ENCODE peak calls at places on chromosomes 12 and 14, in six cellular contexts. Z is H9, D is H1, U is IMR-90, L is mesendoderm, C is mesenchymal stem cell. E is an unnamed sample.
A peak's percentile ranks its signal among the peaks of the same experiment; 100 is the strongest.

GRCh38 chr12:117441751-117442150 is 80.3 kb upstream of the NOS1 start:
- DNase-seq in L (peak; percentile 11), D (no peak), U (no peak), C (no peak), Z (peak; percentile 41), E (no peak)

GRCh38 chr12:48818831-48819590 is 715 bp downstream of the CACNB3 start:
- DNase-seq in C (peak; percentile 17), L (peak; percentile 44), Z (peak; percentile 67), U (no peak), D (no peak), E (no peak)

GRCh38 chr12:64255249-64255648 is 33.2 kb upstream of the KICS2 start:
- DNase-seq in Z (no peak), D (no peak), L (no peak), C (no peak), U (peak; percentile 4), E (no peak)

GRCh38 chr12:103757248-103757647 is 83.8 kb downstream of the NT5DC3 start:
- DNase-seq in U (no peak), C (no peak), L (no peak), D (no peak), Z (no peak), E (no peak)

GRCh38 chr12:120093592-120094355 is 22.8 kb downstream of the RAB35 start:
- DNase-seq in D (no peak), Z (peak; percentile 93), L (peak; percentile 89), U (no peak), C (peak; percentile 31), E (no peak)

GRCh38 chr12:115000038-115000437 is 316.1 kb upstream of the TBX3 start:
- DNase-seq in U (peak; percentile 54), Z (no peak), D (peak; percentile 23), C (peak; percentile 32), L (peak; percentile 72), E (no peak)

GRCh38 chr12:53298154-53298553 is 1.3 kb upstream of the MYG1 start:
- DNase-seq in D (no peak), C (peak; percentile 85), L (no peak), Z (no peak), U (peak; percentile 97), E (no peak)

GRCh38 chr12:91357381-91357780 is 174.8 kb upstream of the DCN start:
- DNase-seq in L (no peak), Z (no peak), C (no peak), D (no peak), U (no peak), E (no peak)

GRCh38 chr12:64796205-64796845 is 28.1 kb upstream of the TBC1D30 start:
- DNase-seq in D (peak; percentile 58), C (peak; percentile 91), L (peak; percentile 91), Z (peak; percentile 49), U (peak; percentile 92), E (peak; percentile 65)

GRCh38 chr14:47665337-47666134 is 9.9 kb downstream of the MDGA2 start:
- DNase-seq in U (no peak), D (no peak), C (no peak), Z (no peak), L (no peak), E (no peak)
- H2BK15ac ChIP-seq in U (no peak overlapping the region), D (no peak overlapping the region), C (no peak overlapping the region), Z (no peak overlapping the region), L (no peak overlapping the region), E (no peak overlapping the region)

DNA sequence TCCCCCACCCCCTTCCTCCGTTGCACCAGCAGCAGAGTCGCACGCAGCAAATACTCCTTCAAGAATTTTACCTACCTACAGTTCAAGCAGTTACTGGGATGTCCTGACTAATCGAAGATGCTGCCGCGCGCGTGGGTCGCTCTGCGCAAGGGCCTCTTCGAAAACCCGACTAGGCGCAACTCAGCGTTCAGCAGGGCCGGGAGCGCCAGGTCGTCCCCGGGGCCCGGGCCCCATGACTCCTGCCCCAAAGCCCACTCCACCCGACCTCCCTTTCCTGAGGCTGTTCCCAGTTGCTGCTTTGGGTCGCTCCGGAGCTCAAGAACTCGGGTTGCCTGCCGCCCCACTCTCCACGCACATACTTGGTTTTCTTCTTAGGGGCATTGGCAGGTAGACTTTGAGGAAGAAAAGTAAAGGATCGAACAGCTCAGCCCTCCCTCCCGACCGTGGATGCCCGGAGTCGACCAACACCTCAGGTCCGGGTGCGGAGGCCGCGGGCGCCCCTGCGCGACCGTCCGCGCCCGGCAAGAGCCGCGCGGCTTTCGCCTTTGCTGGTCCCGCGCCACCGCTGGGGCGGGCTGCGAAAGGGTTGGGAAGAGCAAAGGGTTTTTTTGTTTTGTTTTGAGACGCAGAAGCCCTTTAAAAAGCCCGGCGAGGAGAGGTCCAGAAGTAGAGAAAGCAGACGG is 1.9 kb downstream of the BMP4 start:
- DNase-seq in D (no peak), C (peak; percentile 63), U (peak; percentile 36), Z (no peak), L (no peak), E (no peak)
- H2BK15ac ChIP-seq in D (no peak overlapping the region), C (peak overlapping the region; percentile 73), U (no peak overlapping the region), Z (no peak overlapping the region), L (no peak overlapping the region), E (no peak overlapping the region)

GRCh38 chr14:105155681-105156413 is 12.7 kb downstream of the JAG2 start:
- DNase-seq in U (no peak), D (no peak), L (no peak), C (no peak), Z (no peak), E (no peak)
- H2BK15ac ChIP-seq in U (no peak overlapping the region), D (peak overlapping the region; percentile 46), L (no peak overlapping the region), C (no peak overlapping the region), Z (no peak overlapping the region), E (peak overlapping the region; percentile 39)

GRCh38 chr12:59389968-59390576 is 205.8 kb upstream of the SLC16A7 start:
- DNase-seq in C (no peak), L (no peak), D (no peak), Z (no peak), U (no peak), E (no peak)
- H2BK15ac ChIP-seq in C (no peak overlapping the region), L (no peak overlapping the region), D (peak overlapping the region; percentile 47), Z (no peak overlapping the region), U (no peak overlapping the region), E (no peak overlapping the region)

DNA sequence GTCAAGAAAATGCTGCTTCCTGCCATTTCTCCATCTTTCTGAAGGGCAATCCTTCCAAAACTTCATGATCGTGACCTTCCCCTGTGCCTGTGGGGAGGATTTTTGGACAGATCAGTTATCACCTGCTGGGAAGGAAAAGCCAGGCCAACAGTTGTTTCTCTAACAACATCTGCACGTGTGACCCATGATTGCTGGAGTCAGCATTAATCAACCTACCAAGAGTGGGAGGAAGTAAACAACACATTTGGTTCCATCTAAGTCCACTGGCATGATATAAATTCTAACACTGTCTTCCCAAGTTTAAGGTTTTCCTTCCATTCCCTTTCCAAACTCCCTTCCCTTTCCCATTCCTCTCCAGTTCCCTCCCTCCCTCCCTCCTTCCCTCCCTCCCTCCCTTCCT is 172.7 kb downstream of the APAF1 start:
- DNase-seq in U (no peak), C (no peak), D (no peak), Z (no peak), L (no peak), E (no peak)
- H2BK15ac ChIP-seq in U (no peak overlapping the region), C (no peak overlapping the region), D (no peak overlapping the region), Z (no peak overlapping the region), L (no peak overlapping the region), E (no peak overlapping the region)

GRCh38 chr14:98503086-98503815 is 768.7 kb downstream of the BCL11B start:
- DNase-seq in L (no peak), D (no peak), U (no peak), Z (no peak), C (no peak), E (no peak)
- H2BK15ac ChIP-seq in L (no peak overlapping the region), D (no peak overlapping the region), U (no peak overlapping the region), Z (no peak overlapping the region), C (no peak overlapping the region), E (no peak overlapping the region)

GRCh38 chr12:102427542-102427923 is 52.8 kb downstream of the IGF1 start:
- DNase-seq in U (no peak), C (no peak), D (no peak), Z (no peak), L (no peak), E (no peak)
- H2BK15ac ChIP-seq in U (peak overlapping the region; percentile 53), C (no peak overlapping the region), D (no peak overlapping the region), Z (no peak overlapping the region), L (no peak overlapping the region), E (peak overlapping the region; percentile 47)

E was measured in neuronal stem cell.